ENCODE peak calls at places on chromosomes 6 and 20, in nine cellular contexts. I, Y, V, X, P, R, E, M and B are unnamed samples.

GRCh38 chr6:82365011-82365751 is 1.6 kb downstream of the TPBG start:
- DNase-seq in E (peak; percentile 59), V (no peak), P (peak; percentile 29), R (peak; percentile 44), M (peak; percentile 62), X (peak; percentile 60), Y (no peak), I (peak; percentile 67), B (peak; percentile 53)

GRCh38 chr6:24908555-24908954 is 27.2 kb downstream of the RIPOR2 start:
- DNase-seq in V (no peak), X (no peak), E (no peak), P (no peak), I (no peak), M (no peak), Y (no peak), R (no peak), B (no peak)

GRCh38 chr20:20713244-20713765 is 861 bp upstream of the RALGAPA2 start:
- DNase-seq in X (no peak), P (no peak), I (no peak), M (no peak), Y (no peak), R (no peak), V (peak; percentile 89), E (no peak), B (peak; percentile 49)

GRCh38 chr20:34058831-34059230 is 53.2 kb downstream of the EIF2S2 start:
- DNase-seq in X (no peak), M (no peak), Y (no peak), R (no peak), E (peak; percentile 46), I (no peak), V (no peak), P (no peak), B (no peak)

GRCh38 chr6:16179970-16180431 is 51.1 kb downstream of the MYLIP start:
- DNase-seq in Y (no peak), I (no peak), P (no peak), V (no peak), R (no peak), X (no peak), M (no peak), E (no peak), B (no peak)

GRCh38 chr20:14672066-14672465 is 334.7 kb upstream of the FLRT3 start:
- DNase-seq in P (no peak), E (no peak), X (no peak), I (no peak), Y (no peak), M (no peak), V (no peak), R (no peak), B (no peak)

GRCh38 chr6:89909991-89910390 is 15.7 kb downstream of the GJA10 start:
- DNase-seq in E (no peak), P (no peak), M (peak; percentile 50), V (peak; percentile 24), R (no peak), Y (no peak), X (no peak), I (no peak), B (no peak)

GRCh38 chr6:157143171-157143884 is 180.0 kb downstream of the TMEM242 start:
- DNase-seq in P (no peak), R (no peak), I (no peak), Y (no peak), V (no peak), X (no peak), M (peak; percentile 41), E (peak; percentile 56), B (no peak)

GRCh38 chr6:105804436-105804835 is 281.7 kb upstream of the PRDM1 start:
- DNase-seq in X (no peak), Y (no peak), R (no peak), I (no peak), V (no peak), P (no peak), M (no peak), E (no peak), B (no peak)

GRCh38 chr20:17898548-17898994 is 70.0 kb downstream of the SNX5 start:
- DNase-seq in I (peak; percentile 64), P (peak; percentile 71), X (peak; percentile 65), E (peak; percentile 78), M (peak; percentile 77), Y (peak; percentile 80), R (peak; percentile 86), V (no peak), B (peak; percentile 70)

GRCh38 chr20:36642136-36642535 is 3.9 kb downstream of the SLA2 start:
- DNase-seq in Y (no peak), P (no peak), E (no peak), R (no peak), I (no peak), M (no peak), V (no peak), X (no peak), B (no peak)

GRCh38 chr6:120844084-120844483 is 490.2 kb downstream of the TBC1D32 start:
- DNase-seq in M (no peak), X (no peak), I (no peak), E (no peak), Y (no peak), R (no peak), V (no peak), P (no peak), B (no peak)

GRCh38 chr20:58593880-58594473 is 57.1 kb upstream of the STX16 start:
- DNase-seq in R (no peak), I (no peak), V (no peak), X (no peak), Y (no peak), E (no peak), P (no peak), M (peak; percentile 21), B (no peak)

GRCh38 chr20:18790787-18791186 is 22.8 kb upstream of the SCP2D1 start:
- DNase-seq in X (no peak), M (no peak), E (no peak), Y (no peak), V (no peak), P (no peak), R (no peak), I (no peak), B (no peak)

GRCh38 chr6:158653577-158654354 is 3.9 kb downstream of the SYTL3 start:
- DNase-seq in P (no peak), Y (peak; percentile 87), R (peak; percentile 67), E (peak; percentile 46), M (no peak), V (peak; percentile 92), X (no peak), I (no peak), B (peak; percentile 70)

GRCh38 chr6:158660331-158660730 is 10.5 kb downstream of the SYTL3 start:
- DNase-seq in E (no peak), Y (peak; percentile 49), V (no peak), M (peak; percentile 34), I (peak; percentile 59), P (no peak), X (no peak), R (peak; percentile 59), B (peak; percentile 63)

GRCh38 chr6:158655569-158656450 is 6.0 kb downstream of the SYTL3 start:
- DNase-seq in P (no peak), X (no peak), M (no peak), Y (no peak), E (no peak), I (no peak), V (peak; percentile 85), R (no peak), B (peak; percentile 76)

GRCh38 chr6:158654498-158654897 is 4.6 kb downstream of the SYTL3 start:
- DNase-seq in I (no peak), M (no peak), V (peak; percentile 96), X (no peak), R (peak; percentile 35), E (peak; percentile 47), Y (no peak), P (peak; percentile 87), B (peak; percentile 80)

GRCh38 chr6:158654960-158655485 is 5.2 kb downstream of the SYTL3 start:
- DNase-seq in I (no peak), Y (no peak), X (no peak), E (no peak), P (no peak), M (no peak), V (no peak), R (no peak), B (no peak)
- H3K4me1 ChIP-seq in I (no peaks in the 10 kb centered on the region), Y (peaks cover 15% of the 10 kb centered on the region), X (peaks cover 6% of the 10 kb centered on the region), E (peaks cover 23% of the 10 kb centered on the region), P (no peaks in the 10 kb centered on the region), M (no peaks in the 10 kb centered on the region), V (peaks cover 26% of the 10 kb centered on the region), R (no peaks in the 10 kb centered on the region), B (peaks cover 41% of the 10 kb centered on the region)

DNA sequence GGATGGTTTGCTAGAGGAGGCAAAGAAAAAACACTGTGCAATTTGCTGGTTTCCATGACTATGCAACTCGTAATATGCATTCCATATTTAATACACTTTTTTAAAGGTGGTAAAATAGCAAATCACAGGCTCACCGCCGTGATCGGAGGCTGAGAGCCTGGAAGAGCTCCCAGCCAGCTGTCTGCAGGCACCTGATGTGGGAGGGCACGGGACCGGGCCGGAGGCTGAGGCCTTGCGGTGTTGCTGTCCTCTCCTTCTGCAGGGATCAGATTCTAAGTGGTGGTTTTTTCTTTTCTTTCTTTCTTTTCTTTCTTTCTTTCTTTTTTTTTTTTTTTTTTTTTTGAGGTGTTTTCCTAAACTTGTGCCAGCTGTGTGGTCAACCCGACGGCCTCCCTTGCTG is 282.3 kb downstream of the CDH4 start:
- DNase-seq in R (no peak), V (no peak), Y (no peak), E (no peak), X (no peak), P (no peak), M (no peak), I (no peak), B (no peak)
- H3K27me3 ChIP-seq in R (no peaks in the 10 kb centered on the region), V (peaks cover 23% of the 10 kb centered on the region), Y (peaks cover 87% of the 10 kb centered on the region), E (no peaks in the 10 kb centered on the region), X (no peaks in the 10 kb centered on the region), P (no peaks in the 10 kb centered on the region), M (no peaks in the 10 kb centered on the region), I (no peaks in the 10 kb centered on the region), B (no peaks in the 10 kb centered on the region)

GRCh38 chr6:14827366-14827765 is 418.5 kb upstream of the JARID2 start:
- DNase-seq in M (no peak), P (no peak), Y (no peak), X (no peak), I (no peak), R (no peak), V (no peak), E (no peak), B (no peak)
- TF ChIP-seq CTCF in M (no peak), P (no peak), Y (no peak), X (no peak), I (no peak), R (no peak), V (no peak), E (no peak), B (no peak)

DNA sequence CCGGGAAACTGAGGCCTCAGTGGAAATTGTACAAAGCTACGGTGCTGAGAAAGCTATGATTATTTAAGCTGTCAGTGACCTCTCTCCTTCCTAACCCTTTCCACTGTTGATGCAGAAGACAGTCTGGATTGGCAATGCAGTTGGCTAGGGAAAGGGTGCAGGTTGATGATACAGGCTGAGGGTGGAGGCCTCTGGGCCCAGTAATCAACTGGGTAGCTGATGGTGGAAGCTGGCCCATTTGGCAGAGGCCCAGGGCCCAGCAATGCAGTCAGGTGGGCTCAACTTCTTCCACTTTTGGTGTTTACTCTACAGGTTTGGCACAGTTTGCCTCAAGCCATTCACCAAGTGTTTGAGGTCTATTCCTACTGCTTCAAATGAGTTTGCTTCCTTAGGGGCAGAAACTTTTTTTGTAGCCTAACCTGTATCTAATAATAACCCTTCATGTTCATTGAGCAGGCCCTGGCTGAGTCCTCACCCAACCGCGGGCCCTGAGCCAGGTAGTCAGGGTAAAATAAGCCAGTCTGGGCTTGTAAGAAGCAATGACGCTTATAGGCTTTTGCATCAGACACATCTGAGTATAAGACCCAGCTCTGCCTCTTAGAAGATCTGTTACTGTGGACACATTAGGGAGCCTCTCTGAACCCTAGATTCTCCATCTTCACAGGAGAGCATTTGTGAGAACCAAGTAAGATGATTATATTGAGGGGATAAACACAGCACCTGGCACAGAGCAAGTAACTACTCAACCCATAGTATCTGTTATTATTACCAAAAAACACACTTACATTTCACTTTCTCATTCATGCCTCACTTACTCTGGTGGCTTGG is 12.0 kb downstream of the BCL2L1 start:
- DNase-seq in Y (peak; percentile 81), P (no peak), X (no peak), E (no peak), I (no peak), R (peak; percentile 61), V (no peak), M (no peak), B (peak; percentile 69)
- H3K4me1 ChIP-seq in Y (peaks cover 90% of the 10 kb centered on the region), P (peaks cover 10% of the 10 kb centered on the region), X (peaks cover 16% of the 10 kb centered on the region), E (peaks cover 18% of the 10 kb centered on the region), I (peaks cover 15% of the 10 kb centered on the region), R (peaks cover 94% of the 10 kb centered on the region), V (peaks cover 88% of the 10 kb centered on the region), M (peaks cover 31% of the 10 kb centered on the region), B (peaks cover 96% of the 10 kb centered on the region)